ENCODE peak calls at places on chromosomes 2 and 18, in seven cellular contexts. A, I, X, G, P, W and K are unnamed samples.

GRCh38 chr2:50849205-50849604 is 182.7 kb downstream of the NRXN1 start:
- DNase-seq in X (no peak), W (no peak), G (no peak), A (no peak), I (no peak), P (no peak), K (no peak)

GRCh38 chr2:75608684-75609333 is 37.8 kb upstream of the MRPL19 start:
- DNase-seq in I (peak), P (peak), X (peak), A (peak), G (peak), W (peak), K (peak)

GRCh38 chr18:56235061-56235772 is 403.2 kb downstream of the TXNL1 start:
- DNase-seq in A (no peak), I (no peak), G (no peak), P (no peak), W (no peak), X (no peak), K (no peak)

GRCh38 chr18:61949946-61950345 is 57.1 kb upstream of the RNF152 start:
- DNase-seq in A (no peak), X (peak), G (peak), P (no peak), I (peak), W (peak), K (no peak)

GRCh38 chr2:27280826-27281225 is 1.4 kb upstream of the TRIM54 start:
- DNase-seq in I (no peak), P (no peak), G (no peak), X (no peak), W (no peak), A (no peak), K (no peak)

GRCh38 chr2:191571163-191571769 is 106.7 kb upstream of the NABP1 start:
- DNase-seq in X (peak), W (peak), A (no peak), G (peak), I (peak), P (no peak), K (no peak)

GRCh38 chr2:16756831-16757644 is 91.4 kb upstream of the CYRIA start:
- DNase-seq in A (peak), I (peak), P (peak), W (peak), X (peak), G (peak), K (peak)

GRCh38 chr2:95342556-95343320 is 45.6 kb downstream of the KCNIP3 start:
- DNase-seq in X (no peak), A (no peak), W (no peak), P (no peak), I (no peak), G (no peak), K (no peak)

GRCh38 chr2:120658285-120659158 is 77.1 kb upstream of the GLI2 start:
- DNase-seq in X (no peak), W (no peak), I (no peak), G (no peak), P (no peak), A (no peak), K (no peak)

GRCh38 chr18:62250475-62250874 is 63.4 kb downstream of the RELCH start:
- DNase-seq in W (no peak), G (no peak), P (no peak), X (no peak), I (no peak), A (no peak), K (no peak)

GRCh38 chr2:60000681-60001080 is 552.8 kb downstream of the BCL11A start:
- DNase-seq in I (no peak), X (no peak), G (no peak), P (no peak), A (no peak), W (no peak), K (no peak)

GRCh38 chr2:226674123-226674522 is 125.5 kb downstream of the IRS1 start:
- DNase-seq in I (no peak), A (no peak), X (no peak), W (no peak), P (no peak), G (no peak), K (no peak)

GRCh38 chr2:234905547-234906260 is 46.1 kb upstream of the SH3BP4 start:
- DNase-seq in P (no peak), W (no peak), G (no peak), X (no peak), I (peak), A (no peak), K (no peak)

GRCh38 chr2:160703648-160704585 is 210.3 kb upstream of the RBMS1 start:
- DNase-seq in X (no peak), G (no peak), I (no peak), A (no peak), W (no peak), P (no peak), K (no peak)

GRCh38 chr2:209499071-209499470 is 75.2 kb downstream of the MAP2 start:
- DNase-seq in G (no peak), A (no peak), P (no peak), I (no peak), W (no peak), X (no peak), K (peak)

GRCh38 chr2:236946871-236947270 is 138.8 kb upstream of the COPS8 start:
- DNase-seq in W (no peak), I (no peak), P (no peak), X (no peak), A (no peak), G (no peak), K (no peak)